ENCODE peak calls at places on chromosomes 16 and 17, in four cellular contexts. W is stomach, Y is uterus, P is neural progenitor cell. M is an unnamed sample.

GRCh38 chr16:47779201-47780016 is 318.3 kb downstream of the PHKB start:
- DNase-seq in W (no peak), Y (no peak), P (no peak), M (no peak)

GRCh38 chr17:18156171-18156975 is 27.3 kb upstream of the ALKBH5 start:
- DNase-seq in W (no peak), Y (peak), P (no peak), M (no peak)

GRCh38 chr17:61733021-61733420 is 130.3 kb downstream of the BRIP1 start:
- DNase-seq in W (no peak), Y (no peak), P (no peak), M (no peak)

GRCh38 chr17:65463242-65463641 is 98.2 kb downstream of the AXIN2 start:
- DNase-seq in W (peak), Y (peak), P (no peak), M (no peak)

GRCh38 chr16:69283851-69284250 is 27.3 kb upstream of the VPS4A start:
- DNase-seq in W (no peak), Y (no peak), P (no peak), M (no peak)

GRCh38 chr16:85306071-85306792 is 194.0 kb upstream of the CIBAR2 start:
- DNase-seq in W (peak), Y (peak), P (peak), M (no peak)

GRCh38 chr17:21542991-21543390 is 149.3 kb upstream of the KCNJ18 start:
- DNase-seq in W (no peak), Y (no peak), P (no peak), M (no peak)

GRCh38 chr16:81273223-81273940 is 34.9 kb downstream of the BCO1 start:
- DNase-seq in W (no peak), Y (no peak), P (no peak), M (no peak)

GRCh38 chr16:73172621-73173312 is 124.8 kb upstream of the ZFHX3 start:
- DNase-seq in W (peak), Y (peak), P (peak), M (peak)

GRCh38 chr16:65660390-65660789 is 538.5 kb upstream of the CDH11 start:
- DNase-seq in W (no peak), Y (no peak), P (no peak), M (no peak)

GRCh38 chr17:2094891-2095535 is 40.1 kb downstream of the HIC1 start:
- DNase-seq in W (peak), Y (peak), P (peak), M (no peak)

GRCh38 chr17:2844386-2844785 is 48.1 kb downstream of the RAP1GAP2 start:
- DNase-seq in W (no peak), Y (no peak), P (peak), M (peak)

GRCh38 chr17:44235583-44235936 is 16.1 kb upstream of the UBTF start:
- DNase-seq in W (no peak), Y (no peak), P (no peak), M (no peak)

GRCh38 chr16:57070986-57071540 is 21.3 kb upstream of the CPNE2 start:
- DNase-seq in W (no peak), Y (no peak), P (no peak), M (no peak)

GRCh38 chr17:17413215-17413792 is 63.5 kb upstream of the MED9 start:
- DNase-seq in W (no peak), Y (no peak), P (no peak), M (no peak)

GRCh38 chr16:67197704-67198103 is 1.2 kb upstream of the ELMO3 start:
- DNase-seq in W (no peak), Y (no peak), P (no peak), M (no peak)

GRCh38 chr16:67200491-67200890 is 1.6 kb downstream of the ELMO3 start:
- DNase-seq in W (no peak), Y (no peak), P (no peak), M (no peak)

GRCh38 chr16:67199808-67200198 is 872 bp downstream of the ELMO3 start:
- DNase-seq in W (no peak), Y (no peak), P (peak), M (no peak)

GRCh38 chr16:67198238-67198734 is 645 bp upstream of the ELMO3 start:
- DNase-seq in W (peak), Y (no peak), P (peak), M (no peak)

DNA sequence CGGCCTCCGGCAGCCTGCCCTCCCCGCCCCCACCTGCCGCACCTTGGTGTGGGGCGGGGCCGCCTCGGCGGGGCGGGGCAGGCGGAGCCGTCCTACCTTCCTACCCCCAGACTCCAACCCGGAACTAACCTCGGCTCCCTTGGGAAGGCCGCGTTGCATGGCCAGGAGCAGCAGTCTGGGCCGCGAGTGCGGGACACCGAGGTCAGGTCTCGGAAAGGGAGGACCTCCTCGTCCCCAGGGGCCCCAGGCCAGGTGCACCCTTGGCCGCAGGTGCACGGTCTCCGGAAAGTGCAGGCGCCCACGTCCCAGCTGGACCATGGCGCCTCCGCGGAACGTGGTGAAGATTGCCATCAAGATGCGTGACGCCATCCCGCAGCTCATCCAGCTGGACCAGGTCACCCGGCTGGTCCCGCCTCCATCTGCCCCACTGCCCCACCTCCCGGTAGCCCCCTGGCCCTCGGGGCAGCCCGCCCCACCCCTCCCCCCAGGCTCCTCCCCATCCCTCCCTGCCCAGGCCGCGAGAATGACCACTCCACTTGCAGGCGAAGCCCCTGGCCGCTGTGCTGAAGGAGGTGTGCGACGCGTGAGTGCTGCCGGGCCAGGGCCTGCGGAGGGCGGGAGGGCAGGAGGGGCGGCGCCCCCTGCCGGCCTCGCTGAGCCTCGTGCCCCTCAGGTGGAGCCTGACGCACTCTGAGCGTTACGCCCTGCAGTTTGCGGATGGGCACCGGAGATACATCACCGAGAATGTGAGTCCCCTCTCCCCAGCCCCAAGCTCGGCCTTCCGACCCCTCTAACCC is at the start of gene ELMO3:
- DNase-seq in W (peak), Y (no peak), P (peak), M (no peak)
- H3K4me3 ChIP-seq in W (peak), Y (no peak), P (peak), M (no peak)

GRCh38 chr17:39198186-39198566 is 707 bp upstream of the CACNB1 start:
- DNase-seq in W (no peak), Y (no peak), P (peak), M (no peak)
- H3K4me3 ChIP-seq in W (peak), Y (peak), P (peak), M (peak)

GRCh38 chr17:62794666-62794971 is 13.5 kb downstream of the MARCHF10 start:
- DNase-seq in W (no peak), Y (no peak), P (no peak), M (no peak)

GRCh38 chr17:62791235-62792121 is 16.6 kb downstream of the MARCHF10 start:
- DNase-seq in W (no peak), Y (no peak), P (no peak), M (no peak)

GRCh38 chr17:62792122-62792800 is 15.9 kb downstream of the MARCHF10 start:
- DNase-seq in W (no peak), Y (no peak), P (no peak), M (no peak)

GRCh38 chr17:62790554-62790953 is 17.6 kb downstream of the MARCHF10 start:
- DNase-seq in W (no peak), Y (no peak), P (no peak), M (no peak)

GRCh38 chr17:62793919-62794665 is 14.0 kb downstream of the MARCHF10 start:
- DNase-seq in W (no peak), Y (no peak), P (no peak), M (no peak)
- H3K4me3 ChIP-seq in W (no peak), Y (no peak), P (no peak), M (no peak)

GRCh38 chr16:20830372-20830771 is 24.0 kb downstream of the REXO5 start:
- DNase-seq in W (no peak), Y (no peak), P (no peak), M (no peak)
- H3K4me3 ChIP-seq in W (no peak), Y (no peak), P (no peak), M (no peak)

DNA sequence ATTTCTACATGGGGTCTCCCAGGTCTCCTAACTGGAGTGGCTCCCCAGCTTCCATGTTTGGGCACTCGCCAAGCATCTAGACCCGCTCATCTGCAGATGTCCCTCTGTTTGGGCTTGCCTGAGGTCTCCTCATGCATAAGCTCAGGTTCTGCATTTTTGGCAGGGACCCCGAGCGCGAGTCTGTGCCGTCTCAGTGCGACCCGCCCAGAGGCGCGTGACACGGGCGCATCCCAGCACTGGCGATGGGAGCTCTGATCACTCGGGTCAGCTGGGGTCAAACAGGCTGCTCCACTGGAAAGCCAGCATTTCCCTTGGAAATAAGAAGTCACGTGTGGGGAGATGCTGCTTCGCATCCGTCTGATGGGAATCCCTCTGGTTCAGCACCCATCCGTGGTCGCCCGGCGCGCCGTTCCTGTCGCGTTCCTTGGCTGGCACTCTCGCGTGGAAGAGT is 56.9 kb upstream of the FASN start:
- DNase-seq in W (no peak), Y (no peak), P (no peak), M (no peak)
- H3K4me3 ChIP-seq in W (no peak), Y (no peak), P (no peak), M (no peak)

DNA sequence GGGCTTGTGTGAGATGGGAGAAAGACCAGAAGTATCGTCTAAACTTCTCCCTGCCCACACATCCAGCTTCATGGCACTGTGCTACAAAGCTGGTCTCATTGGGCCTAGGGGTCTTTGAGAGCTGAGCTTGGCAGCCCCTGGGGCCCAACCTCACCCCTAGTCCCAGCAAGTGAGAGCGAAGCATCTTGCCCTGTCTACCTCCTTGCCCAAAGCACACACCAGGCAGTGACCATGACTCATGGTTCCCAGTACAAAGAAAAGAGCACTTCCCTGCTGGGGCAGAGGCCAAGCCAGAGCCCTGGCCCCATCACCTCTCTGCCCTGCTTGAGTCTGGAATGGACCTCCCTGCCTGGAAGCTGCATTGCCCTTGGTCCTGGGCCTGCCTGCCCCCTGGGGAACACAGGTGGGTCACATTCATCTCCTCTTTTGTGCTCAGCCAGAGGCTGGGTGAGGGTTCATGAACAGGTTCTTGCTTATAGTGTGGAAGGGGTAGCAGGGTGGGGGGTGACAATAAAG is 1.2 kb downstream of the SLC16A5 start:
- DNase-seq in W (peak), Y (peak), P (no peak), M (no peak)
- H3K4me3 ChIP-seq in W (peak), Y (no peak), P (peak), M (no peak)

DNA sequence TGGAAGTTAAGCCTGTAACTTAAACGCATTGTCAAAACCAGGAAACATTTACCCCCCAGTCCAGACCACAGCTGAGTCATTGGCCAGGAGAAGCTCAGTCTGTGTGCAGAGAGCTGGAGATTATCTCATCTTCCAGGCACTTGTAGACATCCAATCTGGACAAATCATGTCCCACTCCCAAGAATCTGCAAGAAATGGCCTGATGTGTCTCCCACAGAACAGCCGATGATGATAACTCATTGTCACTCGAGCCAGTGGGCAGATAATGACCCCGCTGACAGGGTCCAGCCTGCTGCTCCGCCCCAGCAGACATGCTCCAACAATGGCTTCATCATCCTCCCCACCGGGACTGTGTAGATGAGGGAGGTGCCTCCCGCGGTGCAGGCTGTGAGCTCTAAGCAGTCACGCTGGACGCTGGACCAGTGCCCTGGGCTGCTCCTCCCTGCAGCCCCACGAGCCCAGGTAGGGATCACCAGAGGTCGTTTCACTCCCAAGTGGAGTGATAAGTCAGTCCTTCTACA is 322.5 kb downstream of the C16orf95 start:
- DNase-seq in W (no peak), Y (no peak), P (peak), M (peak)
- H3K4me3 ChIP-seq in W (no peak), Y (no peak), P (no peak), M (peak)

GRCh38 chr16:1971678-1972489 is at the start of gene TBL3:
- DNase-seq in W (peak), Y (peak), P (peak), M (peak)
- H3K4me3 ChIP-seq in W (peak), Y (peak), P (peak), M (peak)

M was measured in SJCRH30.